ENCODE peak calls at places on chromosome 12, in seven cellular contexts. Z, W, A, T, L, V and K are unnamed samples.

GRCh38 chr12:15268927-15269552 is 47.8 kb upstream of the RERG start:
- DNase-seq in V (peak), W (peak), T (peak), L (peak), Z (peak), A (peak), K (peak)

GRCh38 chr12:54002915-54003339 is 3.0 kb downstream of the HOXC9 start:
- DNase-seq in V (no peak), A (no peak), Z (no peak), L (no peak), T (no peak), W (no peak), K (no peak)

GRCh38 chr12:106919910-106920544 is 35.7 kb upstream of the TMEM263 start:
- DNase-seq in L (peak), V (peak), T (peak), Z (peak), A (peak), W (peak), K (no peak)

GRCh38 chr12:61412209-61412608 is 848.0 kb upstream of the USP15 start:
- DNase-seq in L (no peak), V (peak), A (no peak), W (no peak), T (no peak), Z (no peak), K (no peak)

GRCh38 chr12:99920561-99920960 is 64.2 kb downstream of the ANKS1B start:
- DNase-seq in W (no peak), Z (no peak), T (no peak), V (peak), L (peak), A (no peak), K (no peak)

GRCh38 chr12:102682698-102683289 is 202.4 kb upstream of the IGF1 start:
- DNase-seq in L (no peak), Z (no peak), T (no peak), W (no peak), A (peak), V (no peak), K (no peak)

GRCh38 chr12:50276912-50277671 is 6.2 kb downstream of the LIMA1 start:
- DNase-seq in W (no peak), V (peak), A (no peak), T (peak), Z (no peak), L (no peak), K (peak)

GRCh38 chr12:104763163-104763805 is 194.8 kb downstream of the SLC41A2 start:
- DNase-seq in T (no peak), V (no peak), W (no peak), A (no peak), L (no peak), Z (peak), K (no peak)

GRCh38 chr12:47577213-47577612 is 128.6 kb downstream of the RPAP3 start:
- DNase-seq in W (no peak), V (no peak), T (no peak), Z (no peak), A (no peak), L (peak), K (no peak)

GRCh38 chr12:5586201-5586600 is 154.3 kb downstream of the NTF3 start:
- DNase-seq in V (no peak), T (no peak), L (peak), W (peak), A (no peak), Z (peak), K (no peak)

GRCh38 chr12:98750511-98750910 is 105.4 kb downstream of the APAF1 start:
- DNase-seq in T (no peak), Z (no peak), L (no peak), W (no peak), A (no peak), V (peak), K (no peak)

GRCh38 chr12:102726686-102727085 is 190.4 kb downstream of the PAH start:
- DNase-seq in L (no peak), A (no peak), T (no peak), Z (no peak), V (no peak), W (peak), K (no peak)

GRCh38 chr12:47946413-47947107 is 16.8 kb upstream of the TMEM106C start:
- DNase-seq in A (no peak), Z (no peak), V (no peak), T (peak), L (no peak), W (peak), K (peak)

GRCh38 chr12:117111386-117112267 is 12.4 kb upstream of the TESC start:
- DNase-seq in Z (no peak), A (no peak), V (peak), T (no peak), W (no peak), L (peak), K (no peak)

GRCh38 chr12:109462868-109463692 is 14.0 kb downstream of the KCTD10 start:
- DNase-seq in Z (peak), T (peak), W (peak), A (peak), L (peak), V (peak), K (peak)